ENCODE peak calls at places on chromosomes 16 and 17, in eight cellular contexts. M is GM23248; I is naive thymus-derived CD4-positive, alpha-beta T cell; S is ascending aorta; K is tibial artery; Q is HAP-1; W is transverse colon; Y is OCI-LY7. X is an unnamed sample.

GRCh38 chr17:75475851-75476250 is 19.4 kb downstream of the TMEM94 start:
- DNase-seq in Q (no peak), W (no peak), M (no peak), S (no peak), K (no peak), I (no peak), Y (no peak), X (no peak)

GRCh38 chr17:1264196-1264595 is 6.0 kb upstream of the BHLHA9 start:
- DNase-seq in K (no peak), I (no peak), Y (no peak), W (no peak), M (no peak), S (no peak), Q (no peak), X (no peak)

GRCh38 chr16:30658731-30659506 is 688 bp downstream of the FBRS start:
- DNase-seq in Y (peak; percentile 98), S (peak; percentile 68), M (peak; percentile 99), I (no peak), Q (peak; percentile 58), W (no peak), K (peak; percentile 93), X (peak; percentile 93)

GRCh38 chr16:11585460-11586374 is 1.0 kb downstream of the LITAF start:
- DNase-seq in I (peak; percentile 46), K (no peak), M (peak; percentile 60), W (peak; percentile 51), S (no peak), Q (no peak), Y (peak; percentile 39), X (no peak)

GRCh38 chr17:49360796-49361128 is 1.3 kb downstream of the ZNF652 start:
- DNase-seq in M (no peak), I (no peak), W (peak; percentile 39), Y (no peak), Q (peak; percentile 53), K (no peak), S (no peak), X (no peak)

GRCh38 chr16:81937305-81938038 is 73.8 kb downstream of the SDR42E1 start:
- DNase-seq in W (no peak), I (no peak), Y (no peak), K (peak; percentile 20), Q (no peak), S (no peak), M (no peak), X (no peak)

GRCh38 chr17:49353607-49354006 is 8.4 kb downstream of the ZNF652 start:
- DNase-seq in S (no peak), Q (no peak), K (no peak), W (no peak), I (no peak), M (peak; percentile 19), Y (no peak), X (no peak)

GRCh38 chr17:62321451-62321850 is 58.9 kb upstream of the EFCAB3 start:
- DNase-seq in S (no peak), K (no peak), Y (no peak), Q (no peak), I (no peak), M (peak; percentile 31), W (no peak), X (no peak)

GRCh38 chr16:79380990-79381389 is 219.5 kb downstream of the MAF start:
- DNase-seq in S (no peak), I (no peak), M (no peak), Q (no peak), K (no peak), W (no peak), Y (no peak), X (no peak)

GRCh38 chr16:75482434-75483205 is 12.6 kb downstream of the CHST6 start:
- DNase-seq in S (no peak), K (no peak), I (no peak), W (no peak), Y (no peak), Q (no peak), M (no peak), X (no peak)

GRCh38 chr16:49485663-49486062 is 112.1 kb downstream of the C16orf78 start:
- DNase-seq in S (no peak), K (peak; percentile 20), I (no peak), M (no peak), Y (no peak), Q (no peak), W (peak; percentile 2), X (no peak)

GRCh38 chr16:52068447-52069074 is 478.4 kb downstream of the TOX3 start:
- DNase-seq in K (no peak), W (peak; percentile 41), I (no peak), M (peak; percentile 35), Y (no peak), S (no peak), Q (peak; percentile 50), X (no peak)

GRCh38 chr16:80731915-80732314 is 72.5 kb downstream of the CDYL2 start:
- DNase-seq in Q (no peak), M (no peak), W (no peak), I (no peak), Y (no peak), K (no peak), S (no peak), X (no peak)

GRCh38 chr16:18969050-18969854 is 14.5 kb upstream of the TMC7 start:
- DNase-seq in Q (peak; percentile 95), W (peak; percentile 88), S (peak; percentile 41), K (peak; percentile 92), I (peak; percentile 77), M (peak; percentile 85), Y (peak; percentile 73), X (no peak)

GRCh38 chr16:11016993-11017392 is 72.6 kb downstream of the CLEC16A start:
- DNase-seq in Y (no peak), W (peak; percentile 85), S (no peak), Q (peak; percentile 14), I (no peak), M (peak; percentile 79), K (no peak), X (no peak)

GRCh38 chr17:81112461-81112860 is 52.8 kb upstream of the PVALEF start:
- DNase-seq in S (no peak), I (no peak), M (no peak), W (no peak), K (no peak), Y (no peak), Q (no peak), X (no peak)

GRCh38 chr17:66250686-66251085 is 21.5 kb upstream of the APOH start:
- DNase-seq in M (no peak), K (no peak), Y (no peak), S (no peak), W (no peak), I (no peak), Q (no peak), X (no peak)

GRCh38 chr16:89365044-89365467 is 125.3 kb downstream of the ANKRD11 start:
- DNase-seq in Q (no peak), M (peak; percentile 81), K (no peak), S (no peak), Y (no peak), I (no peak), W (no peak), X (no peak)

DNA sequence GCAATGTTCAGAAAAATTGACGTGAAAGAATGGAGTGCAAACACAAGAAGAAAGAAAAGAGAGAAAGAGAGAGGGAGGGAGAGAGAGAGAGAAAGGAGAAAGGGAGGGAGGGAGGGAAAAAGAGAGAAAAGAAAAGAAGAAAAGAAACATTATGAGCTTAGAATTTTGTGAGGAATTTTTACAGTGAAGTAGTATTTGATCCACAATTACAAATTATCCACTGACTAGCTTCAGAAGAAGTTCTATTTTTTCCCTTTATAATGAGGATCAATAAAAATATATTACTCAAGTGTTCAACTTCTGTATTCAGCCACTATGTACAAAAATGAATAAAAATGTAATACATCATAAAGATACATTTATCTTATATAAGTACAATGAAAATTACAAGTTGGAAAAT is 494.5 kb upstream of the CA10 start:
- DNase-seq in K (no peak), W (no peak), Y (no peak), M (no peak), S (no peak), Q (no peak), I (no peak), X (no peak)
- H3K9me3 ChIP-seq in K (no peaks in the 10 kb centered on the region), W (no peaks in the 10 kb centered on the region), Y (no peaks in the 10 kb centered on the region), M (no peaks in the 10 kb centered on the region), S (no peaks in the 10 kb centered on the region), Q (no peaks in the 10 kb centered on the region), I (no peaks in the 10 kb centered on the region), X (no peaks in the 10 kb centered on the region)

GRCh38 chr16:58024673-58025350 is 742 bp upstream of the MMP15 start:
- DNase-seq in I (peak; percentile 26), Q (no peak), M (peak; percentile 21), S (no peak), K (no peak), Y (no peak), W (peak; percentile 91), X (no peak)

GRCh38 chr16:58024347-58024672 is 1.2 kb upstream of the MMP15 start:
- DNase-seq in S (no peak), Y (no peak), M (no peak), K (no peak), I (no peak), Q (no peak), W (no peak), X (no peak)

GRCh38 chr16:58020628-58021521 is 4.7 kb upstream of the MMP15 start:
- DNase-seq in M (peak; percentile 58), S (no peak), K (no peak), I (peak; percentile 68), Y (peak; percentile 67), W (peak; percentile 72), Q (peak; percentile 71), X (no peak)

GRCh38 chr16:58021661-58022551 is 3.6 kb upstream of the MMP15 start:
- DNase-seq in S (no peak), M (peak; percentile 83), Q (no peak), Y (no peak), I (no peak), W (no peak), K (no peak), X (no peak)

GRCh38 chr16:58022601-58023371 is 2.8 kb upstream of the MMP15 start:
- DNase-seq in W (peak; percentile 71), I (no peak), Q (no peak), M (peak; percentile 88), S (no peak), K (peak; percentile 84), Y (no peak), X (no peak)
- H3K4me1 ChIP-seq in W (peaks cover 56% of the 10 kb centered on the region), I (peaks cover 15% of the 10 kb centered on the region), Q (peaks cover 3% of the 10 kb centered on the region), M (peaks cover 10% of the 10 kb centered on the region), S (peaks cover 7% of the 10 kb centered on the region), K (peaks cover 44% of the 10 kb centered on the region), Y (peaks cover 8% of the 10 kb centered on the region), X (peaks cover 31% of the 10 kb centered on the region)

DNA sequence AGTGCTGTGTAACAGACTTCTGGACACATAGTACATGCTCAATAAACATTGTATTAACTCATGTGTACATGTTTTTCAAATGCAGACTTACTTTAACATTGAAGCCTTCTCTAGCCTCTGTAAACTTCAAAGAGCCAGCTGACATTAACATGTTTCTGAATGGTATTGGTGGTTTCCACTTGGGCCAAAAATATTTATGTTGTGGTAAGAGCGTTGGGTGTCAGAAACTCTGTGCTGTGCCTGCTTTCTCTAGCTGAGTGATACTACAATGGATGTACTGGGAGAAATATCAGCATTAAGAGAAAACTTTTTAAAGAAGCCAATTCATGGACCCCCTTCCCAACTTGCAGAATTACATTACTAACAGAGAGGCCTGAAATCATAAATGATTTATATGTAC is 1951.7 kb downstream of the TP53TG3F start:
- DNase-seq in Y (no peak), M (no peak), K (no peak), W (no peak), S (no peak), Q (no peak), I (no peak), X (no peak)
- H3K9me3 ChIP-seq in Y (no peaks in the 10 kb centered on the region), M (no peaks in the 10 kb centered on the region), K (peaks cover 2% of the 10 kb centered on the region), W (no peaks in the 10 kb centered on the region), S (no peaks in the 10 kb centered on the region), Q (no peaks in the 10 kb centered on the region), I (peaks cover 4% of the 10 kb centered on the region), X (no peaks in the 10 kb centered on the region)

DNA sequence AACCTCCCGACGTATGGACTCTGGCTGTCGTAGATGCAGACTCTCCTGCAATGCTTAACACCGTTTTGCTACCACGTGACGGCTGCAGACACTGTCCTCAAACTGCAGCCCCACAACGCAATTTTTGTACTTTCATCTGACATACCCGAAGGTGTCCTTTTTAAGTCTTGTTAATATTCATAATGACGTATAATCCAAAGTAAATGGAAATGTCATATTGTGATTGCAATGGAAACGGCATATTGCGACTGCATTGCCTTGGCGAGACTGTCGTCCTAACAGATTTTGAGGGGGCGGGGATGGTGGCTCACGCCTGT is 79.3 kb upstream of the TBC1D3K start:
- DNase-seq in W (no peak), I (no peak), K (no peak), S (no peak), M (no peak), Q (no peak), Y (no peak), X (no peak)
- H3K4me1 ChIP-seq in W (peaks cover 5% of the 10 kb centered on the region), I (no peaks in the 10 kb centered on the region), K (peaks cover 3% of the 10 kb centered on the region), S (no peaks in the 10 kb centered on the region), M (no peaks in the 10 kb centered on the region), Q (no peaks in the 10 kb centered on the region), Y (peaks cover 10% of the 10 kb centered on the region), X (no peaks in the 10 kb centered on the region)

X was measured in esophagus squamous epithelium.